ENCODE peak calls at places on chromosomes 5 and 9, in seven cellular contexts. S, N, K, P, I, J and Z are unnamed samples.

GRCh38 chr5:159178978-159179377 is 30.4 kb downstream of the RNF145 start:
- DNase-seq in S (peak; percentile 91), N (peak; percentile 84), K (peak; percentile 99), P (no peak), I (no peak), J (peak; percentile 51), Z (peak; percentile 56)

GRCh38 chr9:23314247-23314646 is 511.8 kb downstream of the ELAVL2 start:
- DNase-seq in S (no peak), N (no peak), K (no peak), P (no peak), I (no peak), J (no peak), Z (no peak)

GRCh38 chr9:136053757-136054142 is 41.3 kb downstream of the NACC2 start:
- DNase-seq in S (no peak), N (no peak), K (no peak), P (no peak), I (no peak), J (no peak), Z (no peak)

GRCh38 chr5:154359222-154359583 is 86.6 kb upstream of the SAP30L start:
- DNase-seq in S (no peak), N (no peak), K (no peak), P (no peak), I (no peak), J (no peak), Z (no peak)

GRCh38 chr5:141094481-141095262 is at the start of gene PCDHB2:
- DNase-seq in S (peak; percentile 69), N (peak; percentile 12), K (peak; percentile 1), P (no peak), I (peak; percentile 98), J (no peak), Z (no peak)

GRCh38 chr5:102760815-102761214 is 5.7 kb downstream of the PAM start:
- DNase-seq in S (no peak), N (peak; percentile 67), K (peak; percentile 43), P (no peak), I (no peak), J (no peak), Z (no peak)

GRCh38 chr5:158903006-158903405 is 196.7 kb downstream of the EBF1 start:
- DNase-seq in S (no peak), N (no peak), K (no peak), P (no peak), I (no peak), J (no peak), Z (no peak)

GRCh38 chr9:91151014-91151740 is 210.5 kb downstream of the AUH start:
- DNase-seq in S (peak; percentile 95), N (peak; percentile 75), K (peak; percentile 93), P (no peak), I (no peak), J (peak; percentile 72), Z (peak; percentile 68)

GRCh38 chr5:18305288-18305899 is 671.1 kb downstream of the TAF11L14 start:
- DNase-seq in S (peak; percentile 44), N (no peak), K (peak; percentile 33), P (no peak), I (peak; percentile 58), J (no peak), Z (no peak)

GRCh38 chr9:136299116-136299515 is 4.8 kb downstream of the CCDC187 start:
- DNase-seq in S (no peak), N (no peak), K (no peak), P (peak; percentile 71), I (no peak), J (no peak), Z (no peak)

GRCh38 chr5:75885849-75886596 is 168.8 kb upstream of the POC5 start:
- DNase-seq in S (no peak), N (no peak), K (no peak), P (no peak), I (peak; percentile 52), J (no peak), Z (no peak)

GRCh38 chr5:105885266-105885665 is 1785.5 kb downstream of the EFNA5 start:
- DNase-seq in S (no peak), N (no peak), K (no peak), P (no peak), I (no peak), J (no peak), Z (no peak)

GRCh38 chr9:136858452-136858843 is 6.3 kb downstream of the MAMDC4 start:
- DNase-seq in S (no peak), N (no peak), K (no peak), P (peak; percentile 67), I (no peak), J (no peak), Z (peak; percentile 18)

GRCh38 chr5:1851290-1851934 is 31.3 kb downstream of the IRX4 start:
- DNase-seq in S (no peak), N (no peak), K (no peak), P (peak; percentile 60), I (peak; percentile 73), J (no peak), Z (no peak)

GRCh38 chr5:157475432-157475831 is 15.4 kb downstream of the NIPAL4 start:
- DNase-seq in S (no peak), N (no peak), K (no peak), P (no peak), I (no peak), J (no peak), Z (no peak)

GRCh38 chr9:136339173-136339957 is 12.0 kb downstream of the GPSM1 start:
- DNase-seq in S (no peak), N (no peak), K (peak; percentile 59), P (peak; percentile 95), I (peak; percentile 90), J (no peak), Z (peak; percentile 57)

GRCh38 chr5:137613554-137614265 is 114.6 kb upstream of the SPOCK1 start:
- DNase-seq in S (no peak), N (no peak), K (no peak), P (no peak), I (no peak), J (no peak), Z (no peak)

GRCh38 chr5:72041643-72042042 is 65.6 kb upstream of the MAP1B start:
- DNase-seq in S (no peak), N (no peak), K (no peak), P (no peak), I (no peak), J (no peak), Z (no peak)

GRCh38 chr5:7897014-7897600 is 28.2 kb downstream of the MTRR start:
- DNase-seq in S (peak; percentile 59), N (no peak), K (peak; percentile 60), P (no peak), I (peak; percentile 43), J (no peak), Z (no peak)
- TF ChIP-seq CTCF in S (peak; percentile 83), N (peak; percentile 25), K (peak; percentile 56), P (no peak), I (peak; percentile 56), J (peak; percentile 37), Z (peak; percentile 65)

GRCh38 chr9:32703635-32704034 is 68.2 kb upstream of the TAF1L start:
- DNase-seq in S (no peak), N (no peak), K (no peak), P (no peak), I (peak; percentile 59), J (no peak), Z (no peak)
- TF ChIP-seq CTCF in S (peak; percentile 43), N (no peak), K (peak; percentile 36), P (no peak), I (peak; percentile 49), J (no peak), Z (peak; percentile 34)

GRCh38 chr9:114169940-114170791 is 14.8 kb downstream of the COL27A1 start:
- DNase-seq in S (no peak), N (no peak), K (peak; percentile 70), P (no peak), I (no peak), J (no peak), Z (no peak)

GRCh38 chr9:114168281-114169028 is 13.1 kb downstream of the COL27A1 start:
- DNase-seq in S (no peak), N (no peak), K (no peak), P (no peak), I (no peak), J (no peak), Z (no peak)

GRCh38 chr9:114170792-114171461 is 15.6 kb downstream of the COL27A1 start:
- DNase-seq in S (no peak), N (no peak), K (no peak), P (no peak), I (no peak), J (no peak), Z (no peak)

GRCh38 chr9:114167591-114168091 is 12.3 kb downstream of the COL27A1 start:
- DNase-seq in S (no peak), N (no peak), K (no peak), P (no peak), I (no peak), J (no peak), Z (no peak)

DNA sequence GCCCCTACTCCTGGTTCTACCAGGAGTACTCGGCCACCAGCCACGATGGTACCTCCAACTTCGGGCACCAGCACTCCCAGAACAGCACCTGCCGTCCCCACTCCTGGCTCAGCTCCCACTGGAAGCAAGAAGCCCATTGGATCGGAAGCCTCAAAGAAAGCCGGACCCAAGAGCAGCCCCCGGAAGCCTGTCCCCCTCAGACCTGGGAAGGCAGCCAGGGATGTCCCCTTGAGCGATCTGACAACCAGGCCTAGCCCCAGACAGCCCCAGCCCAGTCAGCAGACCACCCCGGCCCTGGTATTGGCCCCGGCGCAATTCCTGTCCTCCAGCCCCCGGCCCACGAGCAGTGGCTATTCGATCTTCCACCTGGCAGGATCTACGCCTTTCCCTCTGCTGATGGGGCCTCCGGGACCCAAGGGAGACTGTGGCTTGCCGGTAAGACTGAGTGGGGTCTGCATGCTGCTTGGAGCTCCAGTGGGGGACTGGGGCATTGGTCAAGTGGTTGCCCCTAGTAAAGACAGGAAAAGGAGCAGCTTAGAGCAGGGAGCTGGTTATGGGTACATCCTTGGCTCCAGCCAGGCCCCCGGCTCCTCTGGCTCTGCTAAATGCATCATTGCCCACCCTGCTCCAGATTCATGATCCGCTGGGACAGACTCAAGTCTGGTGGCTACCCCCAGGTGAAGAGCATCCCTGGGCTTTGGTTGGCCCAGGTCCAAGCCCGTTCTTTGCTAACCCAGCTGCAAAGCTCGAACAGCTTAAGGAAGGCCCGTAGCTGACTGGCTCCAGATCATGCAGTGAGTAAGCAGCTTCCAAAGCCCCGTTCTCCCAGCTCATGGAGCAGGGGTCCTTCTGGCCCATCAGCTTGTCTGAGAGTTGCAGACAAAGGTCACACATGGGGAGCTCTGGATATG is 13.9 kb downstream of the COL27A1 start:
- DNase-seq in S (peak; percentile 48), N (no peak), K (peak; percentile 88), P (no peak), I (no peak), J (no peak), Z (no peak)
- TF ChIP-seq CTCF in S (no peak), N (no peak), K (no peak), P (no peak), I (no peak), J (no peak), Z (no peak)

GRCh38 chr5:35742006-35742405 is 114.7 kb upstream of the IL7R start:
- DNase-seq in S (no peak), N (no peak), K (no peak), P (no peak), I (no peak), J (no peak), Z (no peak)
- TF ChIP-seq CTCF in S (no peak), N (no peak), K (no peak), P (no peak), I (no peak), J (no peak), Z (no peak)